ENCODE peak calls at places on chromosomes 13 and 19, in nine cellular contexts. H is fibroblast of lung; B is T follicular helper cell; R is cardiac muscle cell; N is activated naive CD4-positive, alpha-beta T cell treated with anti-CD3 and anti-CD28 coated beads, Interleukin-2, amount 50 U/mL, for 72 hours; S is HTR-8/SVneo; D is fibroblast of pulmonary artery; F is effector CD4-positive, alpha-beta T cell; T is thoracic aorta. M is an unnamed sample.

GRCh38 chr13:54536112-54536511 is 1507.5 kb downstream of the OLFM4 start:
- DNase-seq in N (no peak), B (no peak), T (no peak), D (no peak), S (no peak), H (no peak), F (no peak), R (peak; percentile 13), M (no peak)

GRCh38 chr13:108915095-108915633 is 285.8 kb downstream of the MYO16 start:
- DNase-seq in S (no peak), T (no peak), F (no peak), N (no peak), H (peak; percentile 67), R (peak; percentile 38), D (peak; percentile 71), B (no peak), M (peak; percentile 24)

GRCh38 chr19:50894478-50895356 is 16.5 kb downstream of the KLK4 start:
- DNase-seq in D (no peak), B (no peak), N (no peak), T (no peak), R (no peak), S (no peak), H (no peak), F (no peak), M (no peak)

GRCh38 chr13:70484931-70485330 is 376.7 kb upstream of the KLHL1 start:
- DNase-seq in S (no peak), T (no peak), N (no peak), H (no peak), B (no peak), F (no peak), R (no peak), D (no peak), M (no peak)

GRCh38 chr13:76717092-76717491 is 169.1 kb downstream of the KCTD12 start:
- DNase-seq in F (no peak), N (no peak), D (no peak), B (no peak), H (no peak), T (no peak), R (no peak), S (no peak), M (no peak)

GRCh38 chr13:70249332-70250064 is 141.2 kb upstream of the KLHL1 start:
- DNase-seq in N (no peak), R (no peak), D (peak; percentile 50), S (no peak), B (no peak), T (no peak), F (no peak), H (peak; percentile 13), M (peak; percentile 87)

GRCh38 chr19:41796362-41796761 is at the start of gene CEACAM3:
- DNase-seq in H (no peak), R (no peak), F (no peak), N (no peak), T (no peak), B (no peak), D (no peak), S (no peak), M (no peak)

GRCh38 chr19:18946918-18947317 is 5.9 kb upstream of the HOMER3 start:
- DNase-seq in H (no peak), T (no peak), D (no peak), N (no peak), F (no peak), R (no peak), B (no peak), S (no peak), M (no peak)

GRCh38 chr13:37531054-37531453 is 67.5 kb downstream of the POSTN start:
- DNase-seq in F (no peak), B (no peak), T (no peak), R (no peak), H (no peak), S (no peak), D (peak; percentile 76), N (no peak), M (no peak)

GRCh38 chr19:55444720-55445045 is 1.6 kb upstream of the SHISA7 start:
- DNase-seq in B (no peak), D (no peak), S (no peak), N (no peak), F (no peak), R (no peak), T (no peak), H (no peak), M (no peak)

GRCh38 chr13:107205318-107206112 is 637.6 kb upstream of the ARGLU1 start:
- DNase-seq in R (peak; percentile 79), H (peak; percentile 59), F (peak; percentile 34), B (peak; percentile 20), N (no peak), S (peak; percentile 36), T (no peak), D (peak; percentile 72), M (peak; percentile 31)

GRCh38 chr13:95319551-95320274 is 18.5 kb upstream of the ABCC4 start:
- DNase-seq in D (peak; percentile 42), S (no peak), N (no peak), B (no peak), F (no peak), R (no peak), H (peak; percentile 36), T (no peak), M (no peak)

GRCh38 chr19:46718934-46719551 is 2.1 kb upstream of the PRKD2 start:
- DNase-seq in N (no peak), B (no peak), S (no peak), H (no peak), D (no peak), T (no peak), F (no peak), R (no peak), M (no peak)

GRCh38 chr13:112849500-112849899 is 119.5 kb upstream of the MCF2L start:
- DNase-seq in N (no peak), R (no peak), T (no peak), D (no peak), S (no peak), F (no peak), B (no peak), H (peak; percentile 14), M (peak; percentile 26)

GRCh38 chr13:113493315-113493951 is 2.9 kb upstream of the DCUN1D2 start:
- DNase-seq in T (no peak), N (no peak), R (no peak), D (peak; percentile 94), B (no peak), H (peak; percentile 98), S (peak; percentile 68), F (no peak), M (peak; percentile 90)

GRCh38 chr13:110869231-110869804 is 45.6 kb downstream of the ANKRD10 start:
- DNase-seq in B (no peak), D (no peak), F (no peak), R (no peak), T (no peak), N (no peak), S (no peak), H (no peak), M (no peak)

GRCh38 chr13:31068119-31068423 is 93.6 kb downstream of the HSPH1 start:
- DNase-seq in S (no peak), T (no peak), B (no peak), R (no peak), D (no peak), N (no peak), H (no peak), F (no peak), M (no peak)

GRCh38 chr19:53808710-53809125 is 15.4 kb downstream of the NLRP12 start:
- DNase-seq in F (no peak), T (no peak), N (no peak), H (peak; percentile 54), R (peak; percentile 55), B (no peak), S (peak; percentile 53), D (peak; percentile 74), M (peak; percentile 68)

GRCh38 chr19:49132974-49133609 is 13.7 kb downstream of the PPFIA3 start:
- DNase-seq in F (no peak), B (no peak), D (no peak), N (no peak), S (no peak), T (no peak), H (no peak), R (peak; percentile 17), M (no peak)